ENCODE peak calls at places on chromosome 11, in ten cellular contexts. K, S, V, N, I, J, Z, Y, L and O are unnamed samples.

GRCh38 chr11:64858467-64859401 is 14.3 kb upstream of the CDC42BPG start:
- DNase-seq in K (no peak), S (no peak), V (no peak), N (no peak), I (no peak), J (no peak), Z (no peak), Y (no peak), L (no peak), O (no peak)

GRCh38 chr11:45087761-45088160 is 58.7 kb upstream of the PRDM11 start:
- DNase-seq in K (no peak), S (no peak), V (no peak), N (no peak), I (no peak), J (no peak), Z (no peak), Y (no peak), L (no peak), O (no peak)

GRCh38 chr11:44727373-44728084 is 767 bp downstream of the TSPAN18 start:
- DNase-seq in K (peak), S (peak), V (peak), N (no peak), I (peak), J (peak), Z (peak), Y (peak), L (peak), O (peak)

GRCh38 chr11:73409431-73409830 is 33.2 kb downstream of the RELT start:
- DNase-seq in K (no peak), S (no peak), V (no peak), N (no peak), I (no peak), J (no peak), Z (no peak), Y (no peak), L (no peak), O (no peak)

GRCh38 chr11:62842171-62842717 is 2.9 kb upstream of the WDR74 start:
- DNase-seq in K (no peak), S (no peak), V (no peak), N (no peak), I (peak), J (no peak), Z (no peak), Y (no peak), L (no peak), O (peak)

GRCh38 chr11:131851951-131852350 is 481.5 kb downstream of the NTM start:
- DNase-seq in K (no peak), S (no peak), V (no peak), N (no peak), I (no peak), J (no peak), Z (no peak), Y (no peak), L (no peak), O (no peak)

GRCh38 chr11:32435511-32435946 is at the start of gene WT1:
- DNase-seq in K (peak), S (no peak), V (no peak), N (peak), I (peak), J (no peak), Z (peak), Y (peak), L (no peak), O (peak)

GRCh38 chr11:76141901-76142300 is 64.4 kb downstream of the WNT11 start:
- DNase-seq in K (no peak), S (peak), V (no peak), N (no peak), I (no peak), J (no peak), Z (no peak), Y (no peak), L (no peak), O (no peak)

GRCh38 chr11:46050065-46050464 is 71.2 kb downstream of the PHF21A start:
- DNase-seq in K (no peak), S (peak), V (no peak), N (peak), I (peak), J (peak), Z (peak), Y (peak), L (peak), O (no peak)

GRCh38 chr11:30513087-30513486 is 73.1 kb downstream of the MPPED2 start:
- DNase-seq in K (no peak), S (no peak), V (no peak), N (no peak), I (no peak), J (no peak), Z (no peak), Y (no peak), L (no peak), O (no peak)

GRCh38 chr11:71342951-71343827 is 90.8 kb upstream of the SHANK2 start:
- DNase-seq in K (peak), S (peak), V (peak), N (no peak), I (peak), J (no peak), Z (peak), Y (peak), L (no peak), O (peak)

GRCh38 chr11:69957849-69958248 is 120.3 kb upstream of the ANO1 start:
- DNase-seq in K (no peak), S (no peak), V (no peak), N (no peak), I (no peak), J (no peak), Z (no peak), Y (no peak), L (no peak), O (no peak)

GRCh38 chr11:80155412-80156017 is 714.7 kb upstream of the TENM4 start:
- DNase-seq in K (peak), S (peak), V (peak), N (no peak), I (peak), J (no peak), Z (peak), Y (peak), L (peak), O (no peak)

GRCh38 chr11:126105748-126106080 is 43.0 kb upstream of the CDON start:
- DNase-seq in K (no peak), S (no peak), V (no peak), N (no peak), I (no peak), J (no peak), Z (no peak), Y (no peak), L (no peak), O (no peak)